ENCODE peak calls at places on chromosomes 11 and 22, in five cellular contexts. N is HepG2, I is H1, G is K562, Z is GM12878. M is an unnamed sample.

GRCh38 chr11:3623126-3623525 is 18.7 kb downstream of the ART5 start:
- DNase-seq in Z (no peak), G (no peak), N (no peak), I (no peak), M (no peak)

GRCh38 chr11:95505927-95506426 is 275.0 kb upstream of the SESN3 start:
- DNase-seq in Z (no peak), I (no peak), G (no peak), N (no peak), M (no peak)

GRCh38 chr22:41237036-41237706 is 3.6 kb downstream of the CHADL start:
- DNase-seq in N (no peak), G (no peak), Z (no peak), I (peak; percentile 85), M (no peak)

GRCh38 chr11:127994736-127995135 is 592.6 kb downstream of the ETS1 start:
- DNase-seq in I (no peak), N (no peak), G (no peak), Z (no peak), M (no peak)

GRCh38 chr11:64642876-64643257 is 51.8 kb downstream of the SLC22A12 start:
- DNase-seq in I (no peak), G (no peak), N (no peak), Z (no peak), M (no peak)

GRCh38 chr22:40534379-40535188 is 101.9 kb downstream of the MRTFA start:
- DNase-seq in N (no peak), I (no peak), Z (peak; percentile 53), G (no peak), M (no peak)

GRCh38 chr11:65428578-65429068 is 6.0 kb downstream of the NEAT1 start:
- DNase-seq in G (no peak), Z (no peak), N (no peak), I (no peak), M (no peak)

GRCh38 chr11:11170352-11171084 is 182.5 kb downstream of the CSNK2A3 start:
- DNase-seq in N (no peak), Z (peak; percentile 39), G (no peak), I (no peak), M (no peak)

GRCh38 chr11:131025421-131026126 is 109.3 kb upstream of the SNX19 start:
- DNase-seq in Z (peak; percentile 28), G (no peak), I (no peak), N (no peak), M (no peak)

GRCh38 chr11:33319965-33320813 is 63.0 kb downstream of the HIPK3 start:
- DNase-seq in Z (no peak), N (no peak), G (no peak), I (no peak), M (no peak)

GRCh38 chr22:24357547-24357946 is 69.9 kb upstream of the ADORA2A start:
- DNase-seq in N (no peak), I (no peak), G (no peak), Z (no peak), M (no peak)

GRCh38 chr11:95364324-95365295 is 133.6 kb upstream of the SESN3 start:
- DNase-seq in I (no peak), N (peak; percentile 79), Z (no peak), G (no peak), M (peak; percentile 36)

GRCh38 chr11:113705871-113706654 is at the start of gene TMPRSS5:
- DNase-seq in N (peak; percentile 62), G (no peak), I (no peak), Z (no peak), M (no peak)

GRCh38 chr11:2578006-2578933 is 121.5 kb downstream of the KCNQ1OT1 start:
- DNase-seq in I (no peak), Z (no peak), G (no peak), N (no peak), M (no peak)

GRCh38 chr22:44597616-44598015 is 99.6 kb upstream of the RTL6 start:
- DNase-seq in I (no peak), Z (no peak), G (no peak), N (no peak), M (no peak)

GRCh38 chr11:58927393-58928081 is 11.8 kb upstream of the GLYATL1 start:
- DNase-seq in G (no peak), N (peak; percentile 24), Z (no peak), I (peak; percentile 95), M (no peak)

GRCh38 chr22:44932493-44932892 is 77.3 kb downstream of the PHF21B start:
- DNase-seq in G (no peak), N (no peak), I (no peak), Z (no peak), M (no peak)

GRCh38 chr11:8097062-8097814 is 16.2 kb downstream of the TUB start:
- DNase-seq in N (no peak), G (no peak), Z (no peak), I (no peak), M (no peak)
- TF ChIP-seq HDAC2 in N (no peak), G (no peak), Z (no peak), I (no peak), M (no peak)

DNA sequence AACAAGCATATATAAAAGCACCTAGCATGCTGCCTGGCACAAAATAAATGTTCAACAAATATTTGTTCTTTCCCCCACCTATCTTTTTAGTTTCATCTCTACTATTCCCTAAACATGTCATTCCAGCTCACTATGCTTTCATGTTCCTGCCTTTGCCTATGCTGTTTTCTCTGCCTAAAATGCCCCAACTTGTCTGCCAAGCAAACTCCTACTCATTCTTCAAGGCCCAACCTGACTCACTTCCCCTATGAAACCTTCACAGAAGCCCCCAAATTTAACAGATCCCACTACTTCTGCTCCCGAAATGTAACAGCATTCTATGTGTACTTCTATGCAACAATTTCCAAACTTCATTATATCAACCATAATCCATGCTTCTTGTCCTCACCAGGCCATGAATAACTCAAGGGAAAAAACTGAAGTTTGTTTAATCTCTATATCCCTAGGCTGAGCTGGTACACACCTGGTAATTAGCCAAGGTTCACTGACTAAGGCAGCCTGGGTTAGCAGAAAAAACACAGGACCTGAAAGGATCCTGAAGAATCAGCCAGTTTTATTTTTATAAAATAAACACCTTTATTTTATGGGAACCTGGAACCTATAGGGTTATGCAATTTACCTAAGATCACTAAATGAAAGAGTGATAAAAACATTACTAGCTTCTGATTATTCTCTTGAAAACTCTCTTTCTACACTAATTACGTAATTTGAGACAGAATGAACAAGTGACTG is 72.2 kb downstream of the PAK1 start:
- DNase-seq in I (no peak), G (no peak), Z (no peak), N (no peak), M (no peak)
- H3K4me3 ChIP-seq in I (no peak overlapping the region), G (no peak overlapping the region), Z (no peak overlapping the region), N (no peak overlapping the region), M (no peak overlapping the region)

GRCh38 chr11:100932474-100933100 is 197.0 kb downstream of the PGR start:
- DNase-seq in N (peak; percentile 9), G (no peak), Z (no peak), I (no peak), M (peak; percentile 26)

GRCh38 chr11:100941033-100941432 is 188.6 kb downstream of the PGR start:
- DNase-seq in N (no peak), Z (no peak), I (no peak), G (no peak), M (no peak)

GRCh38 chr11:100942016-100942415 is 187.6 kb downstream of the PGR start:
- DNase-seq in G (no peak), Z (no peak), I (no peak), N (no peak), M (no peak)

GRCh38 chr11:100939581-100939980 is 190.0 kb downstream of the PGR start:
- DNase-seq in Z (no peak), N (no peak), I (no peak), G (no peak), M (no peak)

GRCh38 chr11:100936781-100937180 is 192.8 kb downstream of the PGR start:
- DNase-seq in Z (no peak), I (no peak), G (no peak), N (no peak), M (no peak)
- TF ChIP-seq MAX in Z (no peak), I (no peak), G (no peak), N (no peak), M (no peak)

DNA sequence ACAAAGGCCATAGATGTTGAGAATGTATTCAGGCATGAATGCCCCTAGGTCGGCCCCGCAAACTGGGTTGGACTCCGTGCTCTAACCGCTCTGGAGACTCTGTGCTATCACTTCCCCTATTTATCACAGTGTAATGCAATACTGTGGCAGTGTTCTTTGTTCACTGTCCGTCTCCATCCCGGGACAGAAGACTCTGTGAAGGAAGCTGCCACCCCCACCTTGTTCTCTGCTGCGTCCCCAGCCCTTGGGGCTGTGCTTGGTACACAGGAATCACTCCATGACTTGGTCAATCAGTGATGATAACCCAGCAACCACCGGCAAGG is 57.6 kb downstream of the TSPAN18 start:
- DNase-seq in G (no peak), Z (no peak), N (no peak), I (no peak), M (no peak)
- TF ChIP-seq HDAC2 in G (no peak), Z (no peak), N (no peak), I (no peak), M (no peak)

GRCh38 chr22:31238057-31238456 is 26.0 kb downstream of the LIMK2 start:
- DNase-seq in Z (no peak), N (no peak), I (no peak), G (no peak), M (no peak)
- H3K4me3 ChIP-seq in Z (no peak overlapping the region), N (no peak overlapping the region), I (no peak overlapping the region), G (no peak overlapping the region), M (no peak overlapping the region)

DNA sequence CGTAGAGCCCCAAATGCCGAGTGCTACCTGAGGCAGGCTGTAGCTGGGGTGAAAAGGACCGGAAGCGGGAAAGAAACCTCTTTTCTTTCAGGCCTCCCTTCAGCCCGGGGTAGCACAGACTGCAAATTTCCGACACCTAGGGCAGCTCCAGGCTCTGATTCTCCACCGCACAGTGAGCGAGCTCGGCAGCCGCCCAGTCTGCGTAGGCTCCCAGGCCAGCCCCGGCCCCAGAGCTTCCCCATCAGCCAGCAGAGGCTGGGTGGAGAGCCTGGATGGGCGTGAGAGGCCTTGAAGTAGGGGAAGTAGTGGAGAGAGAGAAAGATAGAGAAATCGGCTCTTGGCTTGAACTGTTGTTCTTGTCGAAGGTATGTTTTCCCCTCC is 9.3 kb upstream of the PAX6 start:
- DNase-seq in Z (no peak), N (no peak), I (no peak), G (no peak), M (no peak)
- TF ChIP-seq MAX in Z (no peak), N (no peak), I (peak; percentile 11), G (no peak), M (no peak)

DNA sequence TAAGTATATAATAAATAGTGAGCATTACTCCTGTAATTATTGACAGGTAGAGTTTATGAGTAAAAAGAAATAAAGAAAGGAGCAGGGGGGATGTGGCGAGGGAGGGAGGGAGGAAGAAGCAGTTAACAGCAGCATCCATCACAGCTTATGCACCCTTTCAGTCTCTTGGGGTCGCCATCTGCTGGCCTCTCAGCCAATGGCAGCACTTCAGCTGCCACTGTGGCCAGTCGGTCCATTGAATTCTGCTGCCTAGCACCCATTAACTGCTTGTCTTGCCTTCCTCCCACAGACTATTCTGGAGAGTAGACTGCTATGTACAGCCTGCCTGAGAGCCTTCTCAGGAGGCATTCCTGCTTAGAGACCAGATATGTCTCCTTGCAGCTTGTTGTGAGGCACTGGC is 388.3 kb downstream of the TENM4 start:
- DNase-seq in N (no peak), G (peak; percentile 35), I (no peak), Z (no peak), M (no peak)
- TF ChIP-seq HDAC2 in N (no peak), G (no peak), I (no peak), Z (no peak), M (no peak)

M was measured in A549.